ENCODE peak calls at places on chromosomes 6 and 20, in nine cellular contexts. One of them, this sample, is unnamed.

GRCh38 chr6:46042355-46042999 is 26.8 kb upstream of the CLIC5 start:
- DNase-seq in Peyer's patch: no peak
- DNase-seq in BE2C: peak; percentile 4
- DNase-seq in adrenal gland: no peak
- DNase-seq in neural progenitor cell: peak; percentile 64
- DNase-seq in fibroblast of pulmonary artery: peak; percentile 52
- DNase-seq in transverse colon: peak; percentile 30
- DNase-seq in retinal pigment epithelial cell: no peak
- DNase-seq in RWPE1: peak; percentile 36
- DNase-seq in this sample: peak; percentile 20

GRCh38 chr6:11033825-11034224 is 10.3 kb downstream of the ELOVL2 start:
- DNase-seq in retinal pigment epithelial cell: no peak
- DNase-seq in adrenal gland: no peak
- DNase-seq in neural progenitor cell: no peak
- DNase-seq in BE2C: no peak
- DNase-seq in transverse colon: no peak
- DNase-seq in Peyer's patch: no peak
- DNase-seq in fibroblast of pulmonary artery: peak; percentile 62
- DNase-seq in RWPE1: peak; percentile 58
- DNase-seq in this sample: no peak

GRCh38 chr6:82494367-82494766 is 130.8 kb downstream of the TPBG start:
- DNase-seq in BE2C: peak; percentile 27
- DNase-seq in transverse colon: no peak
- DNase-seq in retinal pigment epithelial cell: peak; percentile 84
- DNase-seq in RWPE1: no peak
- DNase-seq in adrenal gland: no peak
- DNase-seq in neural progenitor cell: peak; percentile 64
- DNase-seq in fibroblast of pulmonary artery: no peak
- DNase-seq in Peyer's patch: no peak
- DNase-seq in this sample: no peak

GRCh38 chr20:10308652-10309051 is 90.0 kb downstream of the SNAP25 start:
- DNase-seq in RWPE1: no peak
- DNase-seq in retinal pigment epithelial cell: no peak
- DNase-seq in fibroblast of pulmonary artery: no peak
- DNase-seq in BE2C: no peak
- DNase-seq in Peyer's patch: no peak
- DNase-seq in adrenal gland: no peak
- DNase-seq in neural progenitor cell: no peak
- DNase-seq in transverse colon: no peak
- DNase-seq in this sample: no peak

GRCh38 chr6:39776581-39776980 is 15.6 kb upstream of the DAAM2 start:
- DNase-seq in Peyer's patch: no peak
- DNase-seq in BE2C: no peak
- DNase-seq in adrenal gland: no peak
- DNase-seq in transverse colon: no peak
- DNase-seq in neural progenitor cell: no peak
- DNase-seq in fibroblast of pulmonary artery: no peak
- DNase-seq in RWPE1: no peak
- DNase-seq in retinal pigment epithelial cell: no peak
- DNase-seq in this sample: no peak

GRCh38 chr20:3000852-3001523 is 42.4 kb upstream of the GNRH2 start:
- DNase-seq in RWPE1: peak; percentile 57
- DNase-seq in fibroblast of pulmonary artery: peak; percentile 77
- DNase-seq in neural progenitor cell: peak; percentile 64
- DNase-seq in retinal pigment epithelial cell: peak; percentile 25
- DNase-seq in adrenal gland: no peak
- DNase-seq in Peyer's patch: no peak
- DNase-seq in transverse colon: no peak
- DNase-seq in BE2C: no peak
- DNase-seq in this sample: no peak

GRCh38 chr6:27251672-27252251 is 4.3 kb downstream of the PRSS16 start:
- DNase-seq in RWPE1: peak; percentile 91
- DNase-seq in adrenal gland: peak; percentile 33
- DNase-seq in Peyer's patch: peak; percentile 92
- DNase-seq in transverse colon: peak; percentile 94
- DNase-seq in retinal pigment epithelial cell: no peak
- DNase-seq in BE2C: peak; percentile 85
- DNase-seq in neural progenitor cell: peak; percentile 97
- DNase-seq in fibroblast of pulmonary artery: peak; percentile 62
- DNase-seq in this sample: peak; percentile 87

GRCh38 chr20:38818113-38819065 is 12.9 kb downstream of the PPP1R16B start:
- DNase-seq in retinal pigment epithelial cell: no peak
- DNase-seq in neural progenitor cell: no peak
- DNase-seq in RWPE1: no peak
- DNase-seq in fibroblast of pulmonary artery: no peak
- DNase-seq in transverse colon: no peak
- DNase-seq in Peyer's patch: no peak
- DNase-seq in adrenal gland: no peak
- DNase-seq in BE2C: no peak
- DNase-seq in this sample: no peak

GRCh38 chr20:46814366-46815232 is 80.0 kb upstream of the EYA2 start:
- DNase-seq in RWPE1: peak; percentile 97
- DNase-seq in neural progenitor cell: peak; percentile 90
- DNase-seq in Peyer's patch: no peak
- DNase-seq in adrenal gland: no peak
- DNase-seq in retinal pigment epithelial cell: peak; percentile 50
- DNase-seq in transverse colon: no peak
- DNase-seq in BE2C: no peak
- DNase-seq in fibroblast of pulmonary artery: peak; percentile 22
- DNase-seq in this sample: peak; percentile 29

GRCh38 chr20:2446845-2447244 is 23.7 kb downstream of the SNRPB start:
- DNase-seq in RWPE1: no peak
- DNase-seq in Peyer's patch: no peak
- DNase-seq in adrenal gland: no peak
- DNase-seq in fibroblast of pulmonary artery: no peak
- DNase-seq in neural progenitor cell: peak; percentile 34
- DNase-seq in transverse colon: no peak
- DNase-seq in retinal pigment epithelial cell: no peak
- DNase-seq in BE2C: no peak
- DNase-seq in this sample: no peak

GRCh38 chr20:17854307-17854903 is 114.2 kb downstream of the SNX5 start:
- DNase-seq in adrenal gland: peak; percentile 60
- DNase-seq in retinal pigment epithelial cell: no peak
- DNase-seq in fibroblast of pulmonary artery: peak; percentile 60
- DNase-seq in BE2C: peak; percentile 60
- DNase-seq in neural progenitor cell: peak; percentile 44
- DNase-seq in Peyer's patch: peak; percentile 71
- DNase-seq in transverse colon: peak; percentile 82
- DNase-seq in RWPE1: peak; percentile 36
- DNase-seq in this sample: peak; percentile 44

GRCh38 chr6:117605169-117605826 is 3.0 kb upstream of the GOPC start:
- DNase-seq in transverse colon: peak; percentile 57
- DNase-seq in neural progenitor cell: peak; percentile 66
- DNase-seq in adrenal gland: peak; percentile 43
- DNase-seq in BE2C: peak; percentile 53
- DNase-seq in RWPE1: peak; percentile 68
- DNase-seq in retinal pigment epithelial cell: peak; percentile 34
- DNase-seq in fibroblast of pulmonary artery: peak; percentile 91
- DNase-seq in Peyer's patch: no peak
- DNase-seq in this sample: peak; percentile 21

GRCh38 chr6:52517502-52518278 is 59.2 kb downstream of the TRAM2 start:
- DNase-seq in BE2C: peak; percentile 90
- DNase-seq in retinal pigment epithelial cell: peak; percentile 93
- DNase-seq in RWPE1: peak; percentile 96
- DNase-seq in neural progenitor cell: peak; percentile 49
- DNase-seq in fibroblast of pulmonary artery: peak; percentile 98
- DNase-seq in adrenal gland: peak; percentile 86
- DNase-seq in transverse colon: peak; percentile 76
- DNase-seq in Peyer's patch: peak; percentile 64
- DNase-seq in this sample: no peak

GRCh38 chr20:50317116-50317515 is 126.5 kb downstream of the CEBPB start:
- DNase-seq in adrenal gland: no peak
- DNase-seq in RWPE1: no peak
- DNase-seq in fibroblast of pulmonary artery: no peak
- DNase-seq in retinal pigment epithelial cell: no peak
- DNase-seq in Peyer's patch: no peak
- DNase-seq in transverse colon: peak; percentile 4
- DNase-seq in neural progenitor cell: no peak
- DNase-seq in BE2C: no peak
- DNase-seq in this sample: no peak

GRCh38 chr6:134741193-134741521 is 208.7 kb downstream of the ALDH8A1 start:
- DNase-seq in fibroblast of pulmonary artery: no peak
- DNase-seq in RWPE1: no peak
- DNase-seq in transverse colon: no peak
- DNase-seq in neural progenitor cell: peak; percentile 32
- DNase-seq in adrenal gland: no peak
- DNase-seq in Peyer's patch: no peak
- DNase-seq in retinal pigment epithelial cell: no peak
- DNase-seq in BE2C: peak; percentile 70
- DNase-seq in this sample: peak; percentile 45

GRCh38 chr6:169618526-169619490 is 83.0 kb downstream of the WDR27 start:
- DNase-seq in BE2C: no peak
- DNase-seq in neural progenitor cell: no peak
- DNase-seq in adrenal gland: no peak
- DNase-seq in transverse colon: no peak
- DNase-seq in retinal pigment epithelial cell: peak; percentile 11
- DNase-seq in Peyer's patch: no peak
- DNase-seq in fibroblast of pulmonary artery: peak; percentile 72
- DNase-seq in RWPE1: peak; percentile 36
- DNase-seq in this sample: no peak

GRCh38 chr20:4661191-4661590 is 60.5 kb upstream of the PRND start:
- DNase-seq in Peyer's patch: no peak
- DNase-seq in fibroblast of pulmonary artery: no peak
- DNase-seq in retinal pigment epithelial cell: no peak
- DNase-seq in RWPE1: no peak
- DNase-seq in BE2C: no peak
- DNase-seq in adrenal gland: no peak
- DNase-seq in transverse colon: peak; percentile 11
- DNase-seq in neural progenitor cell: no peak
- DNase-seq in this sample: no peak

GRCh38 chr6:12101653-12102312 is 89.7 kb downstream of the HIVEP1 start:
- DNase-seq in transverse colon: no peak
- DNase-seq in retinal pigment epithelial cell: no peak
- DNase-seq in neural progenitor cell: no peak
- DNase-seq in Peyer's patch: no peak
- DNase-seq in fibroblast of pulmonary artery: no peak
- DNase-seq in adrenal gland: no peak
- DNase-seq in BE2C: no peak
- DNase-seq in RWPE1: no peak
- DNase-seq in this sample: no peak
- TF ChIP-seq CTCF in transverse colon: no peak
- TF ChIP-seq CTCF in retinal pigment epithelial cell: no peak
- TF ChIP-seq CTCF in neural progenitor cell: no peak
- TF ChIP-seq CTCF in Peyer's patch: no peak
- TF ChIP-seq CTCF in fibroblast of pulmonary artery: no peak
- TF ChIP-seq CTCF in adrenal gland: no peak
- TF ChIP-seq CTCF in BE2C: no peak
- TF ChIP-seq CTCF in RWPE1: no peak
- TF ChIP-seq CTCF in this sample: no peak

DNA sequence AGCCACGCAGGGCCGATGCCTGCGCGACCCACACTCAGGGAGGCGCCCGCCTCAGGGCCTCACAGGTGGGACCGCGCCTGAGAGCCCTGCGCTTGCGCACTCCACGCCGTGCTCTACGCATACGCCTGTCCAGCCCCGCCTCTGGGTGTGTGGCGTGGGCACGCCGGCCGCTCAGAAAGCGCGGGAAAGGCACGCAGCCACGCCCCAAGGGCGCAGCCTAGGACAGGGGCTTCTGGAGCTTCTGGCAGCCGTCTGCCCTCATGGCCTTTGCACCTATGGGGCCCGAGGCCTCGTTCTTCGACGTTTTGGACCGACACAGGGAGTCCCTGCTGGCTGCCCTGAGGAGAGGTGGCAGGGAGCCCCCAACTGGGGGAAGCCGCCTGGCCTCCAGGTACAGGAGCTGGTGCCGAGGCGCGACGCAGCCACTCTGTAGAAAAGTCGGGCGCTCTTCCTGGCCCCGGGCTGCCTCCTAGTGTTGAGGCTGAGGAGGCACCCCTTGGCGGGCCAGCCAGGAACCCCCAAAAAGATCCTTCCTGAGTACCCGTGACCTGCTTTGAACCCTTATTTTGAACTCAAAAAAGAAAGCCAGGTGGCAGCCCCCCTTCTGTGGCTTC is at the start of gene SPO11:
- DNase-seq in RWPE1: no peak
- DNase-seq in neural progenitor cell: peak; percentile 77
- DNase-seq in fibroblast of pulmonary artery: no peak
- DNase-seq in BE2C: no peak
- DNase-seq in adrenal gland: no peak
- DNase-seq in retinal pigment epithelial cell: no peak
- DNase-seq in transverse colon: no peak
- DNase-seq in Peyer's patch: no peak
- DNase-seq in this sample: peak; percentile 22
- TF ChIP-seq CTCF in RWPE1: no peak
- TF ChIP-seq CTCF in neural progenitor cell: peak; percentile 77
- TF ChIP-seq CTCF in fibroblast of pulmonary artery: no peak
- TF ChIP-seq CTCF in BE2C: no peak
- TF ChIP-seq CTCF in adrenal gland: no peak
- TF ChIP-seq CTCF in retinal pigment epithelial cell: peak; percentile 21
- TF ChIP-seq CTCF in transverse colon: no peak
- TF ChIP-seq CTCF in Peyer's patch: no peak
- TF ChIP-seq CTCF in this sample: peak; percentile 48

GRCh38 chr6:327538-328183 is 35.4 kb downstream of the DUSP22 start:
- DNase-seq in BE2C: no peak
- DNase-seq in Peyer's patch: no peak
- DNase-seq in RWPE1: no peak
- DNase-seq in neural progenitor cell: no peak
- DNase-seq in transverse colon: no peak
- DNase-seq in adrenal gland: no peak
- DNase-seq in fibroblast of pulmonary artery: peak; percentile 27
- DNase-seq in retinal pigment epithelial cell: no peak
- DNase-seq in this sample: no peak

GRCh38 chr6:326896-327537 is 34.7 kb downstream of the DUSP22 start:
- DNase-seq in transverse colon: no peak
- DNase-seq in retinal pigment epithelial cell: no peak
- DNase-seq in BE2C: no peak
- DNase-seq in neural progenitor cell: no peak
- DNase-seq in Peyer's patch: peak; percentile 49
- DNase-seq in fibroblast of pulmonary artery: no peak
- DNase-seq in adrenal gland: no peak
- DNase-seq in RWPE1: no peak
- DNase-seq in this sample: no peak

GRCh38 chr6:329888-330691 is 37.8 kb downstream of the DUSP22 start:
- DNase-seq in BE2C: no peak
- DNase-seq in fibroblast of pulmonary artery: no peak
- DNase-seq in adrenal gland: no peak
- DNase-seq in neural progenitor cell: peak; percentile 43
- DNase-seq in transverse colon: no peak
- DNase-seq in retinal pigment epithelial cell: no peak
- DNase-seq in RWPE1: no peak
- DNase-seq in Peyer's patch: peak; percentile 46
- DNase-seq in this sample: no peak

GRCh38 chr6:328184-328670 is 35.9 kb downstream of the DUSP22 start:
- DNase-seq in transverse colon: peak; percentile 79
- DNase-seq in adrenal gland: peak; percentile 38
- DNase-seq in Peyer's patch: peak; percentile 27
- DNase-seq in RWPE1: peak; percentile 64
- DNase-seq in BE2C: no peak
- DNase-seq in neural progenitor cell: no peak
- DNase-seq in retinal pigment epithelial cell: peak; percentile 63
- DNase-seq in fibroblast of pulmonary artery: peak; percentile 90
- DNase-seq in this sample: no peak

GRCh38 chr6:328924-329323 is 36.6 kb downstream of the DUSP22 start:
- DNase-seq in RWPE1: no peak
- DNase-seq in adrenal gland: no peak
- DNase-seq in retinal pigment epithelial cell: no peak
- DNase-seq in fibroblast of pulmonary artery: no peak
- DNase-seq in BE2C: no peak
- DNase-seq in transverse colon: no peak
- DNase-seq in Peyer's patch: peak; percentile 28
- DNase-seq in neural progenitor cell: no peak
- DNase-seq in this sample: no peak
- TF ChIP-seq CTCF in RWPE1: no peak
- TF ChIP-seq CTCF in adrenal gland: no peak
- TF ChIP-seq CTCF in retinal pigment epithelial cell: no peak
- TF ChIP-seq CTCF in fibroblast of pulmonary artery: no peak
- TF ChIP-seq CTCF in BE2C: no peak
- TF ChIP-seq CTCF in transverse colon: no peak
- TF ChIP-seq CTCF in Peyer's patch: no peak
- TF ChIP-seq CTCF in neural progenitor cell: no peak
- TF ChIP-seq CTCF in this sample: no peak

GRCh38 chr6:164151161-164151728 is 736.7 kb downstream of the QKI start:
- DNase-seq in adrenal gland: no peak
- DNase-seq in neural progenitor cell: peak; percentile 81
- DNase-seq in retinal pigment epithelial cell: no peak
- DNase-seq in Peyer's patch: no peak
- DNase-seq in RWPE1: no peak
- DNase-seq in transverse colon: no peak
- DNase-seq in fibroblast of pulmonary artery: no peak
- DNase-seq in BE2C: no peak
- DNase-seq in this sample: no peak
- TF ChIP-seq CTCF in adrenal gland: no peak
- TF ChIP-seq CTCF in neural progenitor cell: no peak
- TF ChIP-seq CTCF in retinal pigment epithelial cell: no peak
- TF ChIP-seq CTCF in Peyer's patch: no peak
- TF ChIP-seq CTCF in RWPE1: no peak
- TF ChIP-seq CTCF in transverse colon: no peak
- TF ChIP-seq CTCF in fibroblast of pulmonary artery: no peak
- TF ChIP-seq CTCF in BE2C: no peak
- TF ChIP-seq CTCF in this sample: no peak